ENCODE peak calls at places on chromosomes 12 and 14, in six cellular contexts. E, G, M, I, B and S are unnamed samples.
A peak's percentile ranks its signal among the peaks of the same experiment; 100 is the strongest.

GRCh38 chr12:53652366-53652765 is 23.5 kb downstream of the ATP5MC2 start:
- DNase-seq in M (no peak), B (no peak), I (no peak), E (no peak), G (no peak), S (no peak)

GRCh38 chr12:110253176-110253575 is 27.9 kb upstream of the ATP2A2 start:
- DNase-seq in I (no peak), E (no peak), M (peak; percentile 82), B (peak; percentile 52), G (no peak), S (peak; percentile 83)

GRCh38 chr14:68365228-68365627 is 427.6 kb downstream of the ZFP36L1 start:
- DNase-seq in I (no peak), B (no peak), G (peak; percentile 39), M (no peak), E (no peak), S (no peak)

GRCh38 chr12:122944588-122944987 is 21.7 kb downstream of the ABCB9 start:
- DNase-seq in G (no peak), E (no peak), M (no peak), I (no peak), B (no peak), S (peak; percentile 35)

GRCh38 chr12:59678759-59679411 is 83.1 kb downstream of the SLC16A7 start:
- DNase-seq in M (peak; percentile 18), E (no peak), B (no peak), G (no peak), I (no peak), S (no peak)

GRCh38 chr12:7069386-7069785 is 8.9 kb downstream of the C1S start:
- DNase-seq in B (no peak), M (no peak), I (no peak), G (no peak), E (no peak), S (no peak)

GRCh38 chr14:99468081-99468480 is 12.6 kb downstream of the SETD3 start:
- DNase-seq in G (no peak), M (no peak), I (no peak), E (no peak), B (no peak), S (no peak)

GRCh38 chr12:93824514-93825500 is 147.6 kb downstream of the CRADD start:
- DNase-seq in M (no peak), I (peak; percentile 64), E (no peak), G (no peak), B (no peak), S (no peak)

GRCh38 chr14:101120636-101121398 is 217.3 kb upstream of the RTL1 start:
- DNase-seq in M (peak; percentile 42), I (no peak), E (peak; percentile 55), B (peak; percentile 12), G (no peak), S (no peak)

GRCh38 chr12:2678416-2678815 is 116.4 kb upstream of the FKBP4 start:
- DNase-seq in G (no peak), I (no peak), M (no peak), B (no peak), E (no peak), S (no peak)

GRCh38 chr14:44803239-44803905 is 158.4 kb downstream of the KLHL28 start:
- DNase-seq in B (no peak), G (peak; percentile 4), E (no peak), M (no peak), I (peak; percentile 61), S (no peak)

GRCh38 chr12:124914392-124915248 is at the start of gene UBC:
- DNase-seq in I (peak; percentile 95), G (no peak), M (peak; percentile 90), E (peak; percentile 92), B (peak; percentile 93), S (peak; percentile 91)

GRCh38 chr12:123713398-123714301 is 1.5 kb downstream of the ATP6V0A2 start:
- DNase-seq in B (no peak), I (no peak), G (no peak), M (no peak), E (no peak), S (no peak)

DNA sequence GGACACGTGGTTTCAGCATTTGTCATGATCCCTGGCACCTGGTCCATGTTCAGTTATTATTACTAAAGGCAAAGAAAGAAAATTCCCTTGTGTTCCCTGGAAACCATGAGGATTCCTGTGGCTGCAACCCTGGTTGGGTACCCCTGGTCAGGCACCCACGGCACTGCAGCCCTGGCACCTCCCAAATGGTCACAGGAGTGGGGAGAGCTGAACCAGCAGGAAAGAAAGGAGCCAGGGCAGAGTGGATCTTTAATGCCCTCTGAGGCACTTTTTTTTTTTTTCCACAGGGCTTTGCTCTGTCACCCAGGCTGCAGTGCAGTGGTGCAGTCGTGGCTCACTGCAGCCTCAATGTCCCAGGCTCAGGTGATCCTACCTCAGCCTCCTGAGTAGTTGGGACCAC is 17.5 kb downstream of the CINP start:
- DNase-seq in B (no peak), G (no peak), I (no peak), M (no peak), E (no peak), S (no peak)
- H3K36me3 ChIP-seq in B (no peaks in the 10 kb centered on the region), G (peaks cover 24% of the 10 kb centered on the region), I (no peaks in the 10 kb centered on the region), M (peaks cover 99% of the 10 kb centered on the region), E (peaks cover 41% of the 10 kb centered on the region), S (peaks cover 76% of the 10 kb centered on the region)

DNA sequence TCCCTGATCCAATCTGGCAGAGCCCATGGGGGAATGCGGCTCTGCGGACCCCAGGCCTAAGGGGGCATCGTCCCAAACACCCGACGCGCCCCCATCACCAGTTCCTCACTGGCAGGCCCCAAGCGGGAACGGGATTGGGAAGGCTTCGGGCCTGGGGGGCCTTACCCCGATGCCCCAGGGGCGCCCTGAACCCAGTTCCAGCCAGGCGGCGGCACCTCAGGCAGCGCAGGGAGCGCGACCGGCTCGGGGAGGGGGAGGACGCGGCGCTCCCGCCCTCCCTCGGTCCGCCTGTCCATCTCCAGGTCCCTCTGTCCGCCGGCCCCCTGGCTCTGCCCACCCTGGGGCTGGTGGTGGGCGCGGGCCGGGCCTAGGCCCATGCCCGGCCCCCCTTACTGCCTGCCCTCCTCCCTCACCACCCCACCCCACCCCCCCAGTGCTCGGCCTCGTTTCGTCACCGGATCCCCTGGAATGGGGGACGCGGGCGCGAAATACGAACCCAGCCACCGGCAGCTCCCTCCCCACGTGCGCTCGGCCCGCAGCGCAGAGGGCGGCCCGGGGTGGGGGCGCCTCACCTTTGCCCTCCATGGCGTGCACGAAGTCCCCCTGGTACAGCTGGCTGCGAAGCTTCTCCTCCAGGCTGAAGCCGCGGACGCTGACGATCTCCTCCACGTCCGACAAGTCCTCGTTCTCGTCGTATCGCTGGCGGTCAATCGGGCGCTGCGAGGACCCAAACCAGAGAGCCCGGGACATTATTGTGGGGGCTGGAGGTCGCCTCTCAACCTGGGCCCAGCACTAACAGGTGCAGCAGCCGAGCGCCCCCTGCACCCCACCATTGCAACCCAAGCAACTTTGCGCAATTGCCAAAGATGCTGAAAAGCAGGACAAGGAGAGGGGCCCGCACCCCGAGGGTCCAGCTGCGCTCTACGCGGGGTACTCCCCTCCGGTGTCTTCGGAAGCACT is 2.3 kb downstream of the KDM2B start:
- DNase-seq in B (peak; percentile 55), I (peak; percentile 68), G (no peak), M (peak; percentile 21), E (no peak), S (peak; percentile 16)
- TF ChIP-seq CTCF in B (no peak), I (no peak), G (no peak), M (no peak), E (no peak), S (no peak)

GRCh38 chr12:57654042-57654441 is 21.0 kb upstream of the B4GALNT1 start:
- DNase-seq in G (no peak), E (no peak), I (no peak), M (no peak), B (no peak), S (no peak)
- H3K36me3 ChIP-seq in G (no peaks in the 10 kb centered on the region), E (no peaks in the 10 kb centered on the region), I (no peaks in the 10 kb centered on the region), M (no peaks in the 10 kb centered on the region), B (no peaks in the 10 kb centered on the region), S (no peaks in the 10 kb centered on the region)

GRCh38 chr14:71733210-71733883 is 198.9 kb upstream of the RGS6 start:
- DNase-seq in E (no peak), G (peak; percentile 17), B (no peak), I (no peak), M (no peak), S (no peak)

GRCh38 chr14:71731096-71731495 is 201.1 kb upstream of the RGS6 start:
- DNase-seq in M (no peak), B (no peak), I (no peak), E (no peak), G (no peak), S (no peak)

GRCh38 chr14:71728386-71728785 is 203.8 kb upstream of the RGS6 start:
- DNase-seq in G (no peak), B (no peak), I (no peak), E (no peak), M (no peak), S (no peak)

GRCh38 chr14:71729581-71729980 is 202.6 kb upstream of the RGS6 start:
- DNase-seq in G (no peak), M (no peak), I (no peak), E (no peak), B (no peak), S (no peak)

DNA sequence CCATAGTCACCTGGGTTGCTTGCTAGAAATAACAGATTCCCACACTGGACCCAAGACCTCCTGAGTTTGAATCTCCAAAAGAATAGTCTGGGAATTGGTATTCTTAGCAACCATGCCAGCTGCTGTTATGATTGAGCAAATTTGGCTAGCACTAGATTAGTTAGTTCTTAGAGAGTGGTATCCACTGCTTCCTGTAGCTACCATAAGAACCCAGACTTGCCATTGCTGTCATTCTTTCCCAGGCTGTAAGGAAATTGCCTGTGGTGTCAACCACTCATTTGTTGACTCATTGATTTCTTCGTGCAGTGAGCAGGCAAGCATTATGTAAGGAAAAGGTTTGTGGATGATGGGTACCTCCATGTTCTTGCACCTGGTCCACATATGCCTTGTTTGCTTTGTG is 201.8 kb upstream of the RGS6 start:
- DNase-seq in E (no peak), B (no peak), G (no peak), M (no peak), I (no peak), S (no peak)
- TF ChIP-seq CTCF in E (no peak), B (no peak), G (no peak), M (no peak), I (no peak), S (no peak)